ENCODE peak calls at places on chromosomes 13 and 19, in six cellular contexts. R, S, K, O, V and I are unnamed samples. For H3K36me3, the result is how much of the 10 kb centered on the place peaks cover.

GRCh38 chr19:30206187-30206586 is 166.0 kb upstream of the ZNF536 start:
- DNase-seq in R (no peak), S (no peak), K (no peak), O (no peak), V (no peak), I (no peak)

GRCh38 chr19:9362905-9363304 is at the start of gene ZNF177:
- DNase-seq in R (peak), S (no peak), K (peak), O (no peak), V (peak), I (no peak)

GRCh38 chr19:39046037-39046821 is 13.9 kb upstream of the FBXO27 start:
- DNase-seq in R (no peak), S (peak), K (no peak), O (no peak), V (no peak), I (no peak)

GRCh38 chr19:7928334-7928706 is 2.4 kb upstream of the CTXN1 start:
- DNase-seq in R (peak), S (no peak), K (no peak), O (peak), V (no peak), I (no peak)

GRCh38 chr13:60158321-60158801 is 5.4 kb downstream of the DIAPH3 start:
- DNase-seq in R (no peak), S (no peak), K (no peak), O (no peak), V (no peak), I (no peak)

GRCh38 chr13:29106651-29107050 is 286.5 kb downstream of the MTUS2 start:
- DNase-seq in R (no peak), S (no peak), K (no peak), O (no peak), V (no peak), I (no peak)

GRCh38 chr13:29914591-29914990 is 64.2 kb upstream of the UBL3 start:
- DNase-seq in R (no peak), S (no peak), K (no peak), O (no peak), V (no peak), I (no peak)

GRCh38 chr13:110551284-110551683 is 10.2 kb downstream of the RAB20 start:
- DNase-seq in R (no peak), S (no peak), K (no peak), O (no peak), V (no peak), I (no peak)

GRCh38 chr19:43439183-43440063 is 24.7 kb downstream of the TEX101 start:
- DNase-seq in R (peak), S (no peak), K (no peak), O (no peak), V (no peak), I (no peak)

GRCh38 chr13:107912745-107913144 is 302.6 kb downstream of the LIG4 start:
- DNase-seq in R (no peak), S (no peak), K (no peak), O (no peak), V (no peak), I (no peak)

GRCh38 chr13:79869326-79869725 is 388.4 kb downstream of the NDFIP2 start:
- DNase-seq in R (peak), S (peak), K (no peak), O (no peak), V (no peak), I (no peak)

GRCh38 chr19:30406220-30406944 is 34.2 kb downstream of the ZNF536 start:
- DNase-seq in R (no peak), S (peak), K (no peak), O (peak), V (peak), I (peak)

GRCh38 chr13:39688699-39689405 is 33.4 kb downstream of the COG6 start:
- DNase-seq in R (peak), S (no peak), K (no peak), O (no peak), V (no peak), I (no peak)

GRCh38 chr13:35140831-35141230 is 198.8 kb downstream of the NBEA start:
- DNase-seq in R (no peak), S (no peak), K (no peak), O (no peak), V (no peak), I (no peak)

GRCh38 chr19:32870981-32871451 is 1.4 kb upstream of the SLC7A9 start:
- DNase-seq in R (no peak), S (no peak), K (no peak), O (no peak), V (no peak), I (no peak)

GRCh38 chr13:43261018-43261417 is 237.6 kb downstream of the DNAJC15 start:
- DNase-seq in R (peak), S (no peak), K (no peak), O (no peak), V (no peak), I (no peak)

GRCh38 chr13:114043421-114044053 is 69.7 kb upstream of the C13orf46 start:
- DNase-seq in R (peak), S (no peak), K (no peak), O (peak), V (peak), I (no peak)

GRCh38 chr13:101398920-101399319 is 17.4 kb downstream of the NALCN start:
- DNase-seq in R (peak), S (no peak), K (no peak), O (no peak), V (no peak), I (no peak)

GRCh38 chr13:28755546-28755870 is 36.7 kb upstream of the SLC46A3 start:
- DNase-seq in R (no peak), S (no peak), K (no peak), O (no peak), V (no peak), I (no peak)

GRCh38 chr13:48531416-48532145 is 1.3 kb downstream of the RCBTB2 start:
- DNase-seq in R (no peak), S (no peak), K (no peak), O (peak), V (no peak), I (no peak)

GRCh38 chr19:36373638-36374156 is 5.3 kb downstream of the ZFP14 start:
- DNase-seq in R (no peak), S (no peak), K (no peak), O (no peak), V (no peak), I (no peak)

GRCh38 chr13:100389617-100390016 is 199.0 kb downstream of the GGACT start:
- DNase-seq in R (no peak), S (no peak), K (no peak), O (no peak), V (no peak), I (no peak)

GRCh38 chr19:36061367-36061766 is 6.7 kb downstream of the WDR62 start:
- DNase-seq in R (no peak), S (no peak), K (no peak), O (no peak), V (no peak), I (no peak)

GRCh38 chr13:43572601-43573360 is 214.0 kb downstream of the ENOX1 start:
- DNase-seq in R (peak), S (peak), K (no peak), O (no peak), V (no peak), I (no peak)

GRCh38 chr19:30078381-30078910 is 136.4 kb downstream of the URI1 start:
- DNase-seq in R (no peak), S (no peak), K (no peak), O (no peak), V (no peak), I (no peak)

GRCh38 chr13:45674908-45675307 is 27.2 kb upstream of the CBY2 start:
- DNase-seq in R (peak), S (no peak), K (peak), O (no peak), V (no peak), I (no peak)

GRCh38 chr13:31485183-31485582 is 254.1 kb upstream of the RXFP2 start:
- DNase-seq in R (no peak), S (peak), K (no peak), O (no peak), V (no peak), I (no peak)

GRCh38 chr19:6215701-6216235 is 64.0 kb downstream of the MLLT1 start:
- DNase-seq in R (no peak), S (no peak), K (no peak), O (no peak), V (peak), I (no peak)
- H3K36me3 ChIP-seq in R (under half), S (under half), K (half or more), O (under half), V (under half), I (under half)

GRCh38 chr13:50449465-50449864 is 394.0 kb downstream of the DLEU7 start:
- DNase-seq in R (no peak), S (no peak), K (no peak), O (no peak), V (no peak), I (no peak)
- H3K36me3 ChIP-seq in R (under half), S (under half), K (under half), O (under half), V (under half), I (under half)

GRCh38 chr19:17194608-17195007 is 20.5 kb upstream of the USE1 start:
- DNase-seq in R (no peak), S (no peak), K (no peak), O (no peak), V (no peak), I (no peak)

GRCh38 chr19:17196610-17197009 is 18.5 kb upstream of the USE1 start:
- DNase-seq in R (no peak), S (no peak), K (no peak), O (no peak), V (no peak), I (no peak)

GRCh38 chr19:17200408-17201079 is 14.6 kb upstream of the USE1 start:
- DNase-seq in R (no peak), S (no peak), K (no peak), O (no peak), V (no peak), I (no peak)

GRCh38 chr19:17195106-17195505 is 20.1 kb upstream of the USE1 start:
- DNase-seq in R (no peak), S (no peak), K (no peak), O (no peak), V (no peak), I (no peak)

DNA sequence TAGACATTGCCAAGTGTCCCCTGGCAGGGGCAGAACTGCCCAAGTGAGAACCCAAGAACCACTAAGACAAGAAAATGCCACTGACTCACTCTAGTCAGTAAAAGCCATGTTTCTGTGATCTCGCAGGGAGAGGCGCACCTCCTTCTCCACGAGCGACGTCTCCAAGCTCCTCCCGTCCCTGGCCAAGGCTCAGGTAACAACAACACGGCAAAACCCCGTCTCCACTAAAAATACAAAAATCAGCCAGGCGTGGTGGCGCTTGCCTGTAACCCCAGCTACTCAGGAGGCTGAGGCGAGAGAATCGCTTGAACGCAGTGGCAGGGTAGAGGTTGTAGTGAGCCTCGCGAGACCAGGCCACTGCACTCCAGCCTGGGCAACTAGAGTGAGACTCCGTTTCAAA is 17.5 kb upstream of the USE1 start:
- DNase-seq in R (no peak), S (no peak), K (no peak), O (no peak), V (no peak), I (no peak)
- H3K36me3 ChIP-seq in R (under half), S (under half), K (half or more), O (under half), V (under half), I (under half)

GRCh38 chr13:33158830-33159229 is 126.7 kb downstream of the STARD13 start:
- DNase-seq in R (peak), S (no peak), K (no peak), O (no peak), V (no peak), I (no peak)

GRCh38 chr13:33158271-33158670 is 127.3 kb downstream of the STARD13 start:
- DNase-seq in R (no peak), S (no peak), K (no peak), O (no peak), V (no peak), I (no peak)

GRCh38 chr13:33152389-33152788 is 133.2 kb downstream of the STARD13 start:
- DNase-seq in R (no peak), S (peak), K (no peak), O (no peak), V (no peak), I (no peak)

GRCh38 chr13:33153421-33154381 is 131.9 kb downstream of the STARD13 start:
- DNase-seq in R (peak), S (peak), K (no peak), O (peak), V (peak), I (no peak)

DNA sequence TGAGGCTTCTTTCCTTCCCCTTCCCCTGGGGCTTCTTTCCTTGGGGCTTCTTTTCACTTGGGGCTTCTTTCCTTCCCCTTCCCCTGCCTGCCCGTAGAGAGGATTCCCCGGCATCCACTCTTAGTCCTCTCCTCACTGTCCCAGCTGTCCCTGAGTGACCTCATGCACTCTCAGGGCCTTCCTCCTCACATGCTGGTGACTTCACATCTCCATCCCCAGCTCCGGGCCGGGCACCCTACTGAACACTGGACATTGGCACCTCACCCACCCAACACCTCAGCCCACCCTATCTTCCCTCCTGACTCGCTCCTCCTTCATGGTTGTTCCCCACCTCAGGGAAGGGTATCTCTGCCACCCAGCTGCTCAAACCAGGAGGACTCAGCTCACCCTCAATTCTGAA is 130.6 kb downstream of the STARD13 start:
- DNase-seq in R (no peak), S (no peak), K (no peak), O (no peak), V (no peak), I (no peak)
- H3K36me3 ChIP-seq in R (under half), S (under half), K (under half), O (under half), V (under half), I (under half)

DNA sequence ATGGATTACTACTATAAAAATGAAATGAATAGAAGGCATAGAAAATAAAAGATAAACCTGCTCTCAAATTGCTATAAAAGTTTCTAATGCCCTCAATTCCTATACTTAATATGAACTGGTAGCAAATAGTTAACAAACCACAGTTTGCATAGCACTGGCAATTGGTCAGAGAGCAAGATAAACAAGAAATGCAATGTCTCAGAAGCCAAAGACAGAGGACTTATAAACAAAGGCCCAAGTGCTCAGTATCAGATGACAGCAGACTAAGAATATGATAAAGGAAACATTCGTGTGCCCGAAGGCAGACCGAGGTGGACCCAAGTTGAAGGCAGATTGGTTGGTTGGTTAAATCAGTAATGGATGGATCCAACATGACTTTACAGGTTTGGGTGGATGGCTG is 50.6 kb downstream of the IPO5 start:
- DNase-seq in R (peak), S (no peak), K (no peak), O (no peak), V (no peak), I (no peak)
- H3K36me3 ChIP-seq in R (under half), S (under half), K (half or more), O (under half), V (under half), I (under half)

GRCh38 chr19:27773318-27774094 is 1439.4 kb downstream of the UQCRFS1 start:
- DNase-seq in R (no peak), S (no peak), K (no peak), O (peak), V (no peak), I (no peak)
- H3K36me3 ChIP-seq in R (under half), S (under half), K (half or more), O (under half), V (under half), I (under half)

DNA sequence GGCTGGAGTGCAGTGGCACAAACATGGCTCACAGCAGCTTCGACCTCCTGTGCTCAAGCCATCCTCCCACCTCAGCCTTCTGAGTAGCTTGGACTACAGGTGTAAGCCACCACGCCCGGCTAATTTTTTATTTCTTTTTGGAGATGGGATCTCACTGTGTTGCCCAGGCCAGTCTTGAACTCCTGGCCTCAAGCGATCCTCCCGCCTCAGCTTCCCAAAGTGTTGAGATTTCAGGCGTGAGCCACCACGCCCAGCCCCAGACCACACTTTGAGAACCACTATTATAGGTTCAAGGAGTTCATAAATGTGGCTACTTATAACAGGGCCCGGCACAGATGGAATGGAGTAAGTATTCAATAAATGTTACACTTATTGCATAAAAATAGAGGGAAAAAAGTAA is 3.3 kb upstream of the SCN1B start:
- DNase-seq in R (no peak), S (no peak), K (no peak), O (no peak), V (no peak), I (no peak)
- H3K36me3 ChIP-seq in R (under half), S (under half), K (half or more), O (under half), V (under half), I (under half)

DNA sequence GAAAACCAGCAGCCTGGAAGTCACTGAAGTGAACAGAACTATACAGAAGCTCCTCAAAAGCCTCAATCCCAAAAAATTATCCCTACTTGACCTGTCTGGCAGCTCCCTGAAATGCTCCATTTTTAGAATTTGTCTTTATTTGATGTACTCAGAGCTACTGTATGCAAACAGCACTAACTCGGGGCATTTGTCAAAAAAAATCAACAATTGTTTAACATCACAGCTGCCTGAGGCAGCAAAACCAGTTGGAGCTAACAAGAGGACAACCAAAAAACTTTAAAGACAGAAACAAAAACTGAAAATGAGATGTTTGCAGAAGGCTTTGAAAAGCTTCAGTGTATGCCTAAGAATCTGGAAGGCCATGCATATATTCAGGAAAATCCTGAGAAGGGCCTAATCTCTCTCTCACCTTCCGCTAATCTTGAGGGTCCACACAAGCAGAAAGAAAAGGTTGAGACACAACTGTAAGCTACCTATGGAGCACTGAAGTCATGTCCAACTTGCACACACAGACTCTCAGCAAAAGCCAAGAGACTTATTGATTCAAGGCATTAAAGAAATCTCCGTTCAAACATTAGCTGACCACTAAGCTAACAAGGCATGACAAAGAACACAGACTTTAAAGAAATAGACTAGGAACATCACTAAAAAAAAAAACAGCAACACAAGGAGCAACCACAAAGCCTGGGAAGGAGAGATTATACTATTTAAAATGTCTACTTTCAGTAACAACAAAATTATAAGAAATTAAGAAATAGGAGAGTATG is 16.1 kb downstream of the VWA8 start:
- DNase-seq in R (no peak), S (peak), K (no peak), O (no peak), V (no peak), I (no peak)
- H3K36me3 ChIP-seq in R (under half), S (under half), K (under half), O (under half), V (under half), I (under half)

GRCh38 chr19:45040059-45040767 is 1.4 kb downstream of the CLASRP start:
- DNase-seq in R (no peak), S (no peak), K (no peak), O (no peak), V (no peak), I (no peak)
- H3K36me3 ChIP-seq in R (under half), S (under half), K (half or more), O (under half), V (under half), I (under half)

GRCh38 chr13:102642475-102642874 is 45.7 kb downstream of the TPP2 start:
- DNase-seq in R (peak), S (no peak), K (no peak), O (peak), V (peak), I (no peak)

GRCh38 chr13:102645701-102646100 is 48.9 kb downstream of the TPP2 start:
- DNase-seq in R (no peak), S (no peak), K (no peak), O (no peak), V (no peak), I (no peak)

GRCh38 chr13:102638741-102639140 is 42.0 kb downstream of the TPP2 start:
- DNase-seq in R (no peak), S (no peak), K (no peak), O (no peak), V (no peak), I (no peak)

GRCh38 chr13:102643656-102644055 is 46.9 kb downstream of the TPP2 start:
- DNase-seq in R (peak), S (no peak), K (no peak), O (no peak), V (no peak), I (no peak)

GRCh38 chr13:102642029-102642428 is 45.2 kb downstream of the TPP2 start:
- DNase-seq in R (no peak), S (no peak), K (no peak), O (no peak), V (no peak), I (no peak)
- H3K36me3 ChIP-seq in R (under half), S (under half), K (half or more), O (under half), V (under half), I (under half)